ENCODE peak calls at places on chromosomes 2 and 18, in four cellular contexts. One of them, this sample, is unnamed.

GRCh38 chr18:48740068-48740440 is 201.2 kb downstream of the CTIF start:
- DNase-seq in GDM1: no peak
- DNase-seq in neuronal stem cell: no peak
- DNase-seq in coronary artery: no peak
- DNase-seq in this sample: no peak

GRCh38 chr2:29108225-29108624 is 7.0 kb upstream of the CLIP4 start:
- DNase-seq in GDM1: no peak
- DNase-seq in neuronal stem cell: no peak
- DNase-seq in coronary artery: no peak
- DNase-seq in this sample: no peak

GRCh38 chr2:6664662-6665061 is 201.0 kb downstream of the CMPK2 start:
- DNase-seq in neuronal stem cell: no peak
- DNase-seq in coronary artery: no peak
- DNase-seq in GDM1: no peak
- DNase-seq in this sample: no peak

GRCh38 chr2:18800240-18800971 is 211.0 kb upstream of the NT5C1B start:
- DNase-seq in neuronal stem cell: no peak
- DNase-seq in GDM1: no peak
- DNase-seq in coronary artery: no peak
- DNase-seq in this sample: no peak

GRCh38 chr2:173652731-173653426 is 298.2 kb downstream of the CDCA7 start:
- DNase-seq in coronary artery: no peak
- DNase-seq in GDM1: no peak
- DNase-seq in neuronal stem cell: no peak
- DNase-seq in this sample: no peak

GRCh38 chr2:220277445-220277960 is 650.1 kb downstream of the SLC4A3 start:
- DNase-seq in neuronal stem cell: no peak
- DNase-seq in coronary artery: peak
- DNase-seq in GDM1: no peak
- DNase-seq in this sample: no peak

GRCh38 chr18:76454429-76454828 is 40.6 kb downstream of the ZNF516 start:
- DNase-seq in GDM1: no peak
- DNase-seq in coronary artery: no peak
- DNase-seq in neuronal stem cell: no peak
- DNase-seq in this sample: no peak

GRCh38 chr2:177721815-177722552 is 329.4 kb downstream of the AGPS start:
- DNase-seq in neuronal stem cell: no peak
- DNase-seq in GDM1: no peak
- DNase-seq in coronary artery: no peak
- DNase-seq in this sample: no peak

GRCh38 chr2:164937864-164938401 is 17.4 kb downstream of the SLC38A11 start:
- DNase-seq in coronary artery: no peak
- DNase-seq in GDM1: no peak
- DNase-seq in neuronal stem cell: no peak
- DNase-seq in this sample: no peak

GRCh38 chr2:193331701-193332100 is 1137.0 kb upstream of the TMEFF2 start:
- DNase-seq in neuronal stem cell: no peak
- DNase-seq in coronary artery: no peak
- DNase-seq in GDM1: peak
- DNase-seq in this sample: peak

GRCh38 chr18:50981381-50981780 is 13.5 kb downstream of the ELAC1 start:
- DNase-seq in neuronal stem cell: no peak
- DNase-seq in coronary artery: no peak
- DNase-seq in GDM1: no peak
- DNase-seq in this sample: no peak

GRCh38 chr2:7905756-7906155 is 776.1 kb upstream of the ID2 start:
- DNase-seq in coronary artery: no peak
- DNase-seq in neuronal stem cell: no peak
- DNase-seq in GDM1: no peak
- DNase-seq in this sample: no peak

GRCh38 chr2:239276813-239277193 is 124.0 kb downstream of the HDAC4 start:
- DNase-seq in GDM1: no peak
- DNase-seq in coronary artery: peak
- DNase-seq in neuronal stem cell: no peak
- DNase-seq in this sample: no peak

GRCh38 chr18:28178720-28179119 is 1.8 kb upstream of the CDH2 start:
- DNase-seq in GDM1: no peak
- DNase-seq in neuronal stem cell: no peak
- DNase-seq in coronary artery: no peak
- DNase-seq in this sample: no peak

GRCh38 chr2:128622916-128623620 is 304.4 kb upstream of the HS6ST1 start:
- DNase-seq in coronary artery: no peak
- DNase-seq in GDM1: no peak
- DNase-seq in neuronal stem cell: no peak
- DNase-seq in this sample: no peak

GRCh38 chr2:207163053-207163814 is 2.5 kb downstream of the KLF7 start:
- DNase-seq in GDM1: no peak
- DNase-seq in coronary artery: no peak
- DNase-seq in neuronal stem cell: no peak
- DNase-seq in this sample: no peak

GRCh38 chr2:98412751-98413445 is 31.8 kb upstream of the INPP4A start:
- DNase-seq in neuronal stem cell: peak
- DNase-seq in coronary artery: no peak
- DNase-seq in GDM1: peak
- DNase-seq in this sample: peak

GRCh38 chr2:1660656-1661650 is 83.4 kb downstream of the PXDN start:
- DNase-seq in GDM1: no peak
- DNase-seq in coronary artery: peak
- DNase-seq in neuronal stem cell: no peak
- DNase-seq in this sample: no peak

GRCh38 chr2:207394812-207395534 is 134.8 kb upstream of the CREB1 start:
- DNase-seq in neuronal stem cell: no peak
- DNase-seq in GDM1: no peak
- DNase-seq in coronary artery: no peak
- DNase-seq in this sample: no peak

GRCh38 chr18:75846321-75846720 is 418.8 kb upstream of the SMIM21 start:
- DNase-seq in neuronal stem cell: no peak
- DNase-seq in coronary artery: no peak
- DNase-seq in GDM1: no peak
- DNase-seq in this sample: no peak

GRCh38 chr2:20299113-20299512 is 51.5 kb downstream of the PUM2 start:
- DNase-seq in GDM1: no peak
- DNase-seq in coronary artery: no peak
- DNase-seq in neuronal stem cell: no peak
- DNase-seq in this sample: no peak

GRCh38 chr2:100222844-100223243 is 80.5 kb upstream of the AFF3 start:
- DNase-seq in coronary artery: no peak
- DNase-seq in GDM1: no peak
- DNase-seq in neuronal stem cell: no peak
- DNase-seq in this sample: no peak

GRCh38 chr18:2917255-2918047 is 70.6 kb downstream of the EMILIN2 start:
- DNase-seq in GDM1: no peak
- DNase-seq in neuronal stem cell: no peak
- DNase-seq in coronary artery: peak
- DNase-seq in this sample: no peak

GRCh38 chr2:65103013-65103720 is 26.7 kb downstream of the RAB1A start:
- DNase-seq in neuronal stem cell: no peak
- DNase-seq in GDM1: no peak
- DNase-seq in coronary artery: no peak
- DNase-seq in this sample: no peak

GRCh38 chr2:215171151-215171550 is 32.7 kb upstream of the ABCA12 start:
- DNase-seq in GDM1: no peak
- DNase-seq in neuronal stem cell: no peak
- DNase-seq in coronary artery: no peak
- DNase-seq in this sample: no peak

GRCh38 chr18:48026216-48026615 is 95.8 kb upstream of the SMAD2 start:
- DNase-seq in GDM1: no peak
- DNase-seq in neuronal stem cell: no peak
- DNase-seq in coronary artery: no peak
- DNase-seq in this sample: no peak

GRCh38 chr2:197889041-197889440 is 84.6 kb downstream of the PLCL1 start:
- DNase-seq in coronary artery: no peak
- DNase-seq in neuronal stem cell: no peak
- DNase-seq in GDM1: peak
- DNase-seq in this sample: peak

GRCh38 chr2:866009-866680 is 84.5 kb upstream of the SNTG2 start:
- DNase-seq in coronary artery: peak
- DNase-seq in GDM1: no peak
- DNase-seq in neuronal stem cell: no peak
- DNase-seq in this sample: no peak

GRCh38 chr18:65942103-65942502 is 191.3 kb downstream of the CDH7 start:
- DNase-seq in coronary artery: no peak
- DNase-seq in GDM1: no peak
- DNase-seq in neuronal stem cell: no peak
- DNase-seq in this sample: no peak

This sample was measured in Kasumi-1.